ENCODE peak calls at places on chromosomes 13 and 19, in seven cellular contexts. R is uterus; A is EL; U is CD8-positive, alpha-beta memory T cell; Q is NCI-H2107; B is left lung; G is H7. E is an unnamed sample.

GRCh38 chr13:52815330-52815729 is 33.1 kb downstream of the PCDH8 start:
- DNase-seq in R (no peak), A (no peak), U (no peak), Q (no peak), B (no peak), G (no peak), E (no peak)

GRCh38 chr19:21463449-21464105 is 41.8 kb upstream of the ZNF429 start:
- DNase-seq in R (no peak), A (peak), U (peak), Q (no peak), B (peak), G (peak), E (peak)

GRCh38 chr19:8484331-8484894 is 18.0 kb downstream of the PRAM1 start:
- DNase-seq in R (no peak), A (no peak), U (no peak), Q (no peak), B (peak), G (no peak), E (no peak)

GRCh38 chr13:73521291-73521626 is 462.5 kb downstream of the KLF5 start:
- DNase-seq in R (no peak), A (peak), U (no peak), Q (no peak), B (no peak), G (no peak), E (no peak)

GRCh38 chr13:34884366-34884765 is 57.7 kb upstream of the NBEA start:
- DNase-seq in R (no peak), A (no peak), U (no peak), Q (no peak), B (no peak), G (no peak), E (no peak)

GRCh38 chr13:47803131-47803530 is 197.9 kb downstream of the SUCLA2 start:
- DNase-seq in R (no peak), A (no peak), U (no peak), Q (no peak), B (no peak), G (no peak), E (no peak)

GRCh38 chr19:9329999-9330398 is 6.0 kb downstream of the ZNF559 start:
- DNase-seq in R (no peak), A (no peak), U (no peak), Q (no peak), B (no peak), G (no peak), E (no peak)

GRCh38 chr13:90717451-90717936 is 630.0 kb upstream of the MIR17HG start:
- DNase-seq in R (no peak), A (peak), U (no peak), Q (no peak), B (no peak), G (no peak), E (no peak)

GRCh38 chr19:48509467-48510194 is 2.0 kb downstream of the LMTK3 start:
- DNase-seq in R (no peak), A (no peak), U (no peak), Q (no peak), B (no peak), G (peak), E (no peak)

GRCh38 chr13:78762825-78763224 is 103.9 kb upstream of the OBI1 start:
- DNase-seq in R (no peak), A (no peak), U (no peak), Q (no peak), B (no peak), G (no peak), E (no peak)

GRCh38 chr19:4910594-4911273 is 1.4 kb downstream of the UHRF1 start:
- DNase-seq in R (no peak), A (peak), U (no peak), Q (no peak), B (peak), G (peak), E (peak)

GRCh38 chr13:51494151-51494550 is 41.3 kb upstream of the INTS6 start:
- DNase-seq in R (no peak), A (peak), U (no peak), Q (no peak), B (no peak), G (no peak), E (no peak)

GRCh38 chr19:18669524-18669817 is 14.0 kb upstream of the CRTC1 start:
- DNase-seq in R (no peak), A (no peak), U (no peak), Q (no peak), B (no peak), G (no peak), E (no peak)

GRCh38 chr19:16073481-16073880 is 2.8 kb upstream of the TPM4 start:
- DNase-seq in R (no peak), A (no peak), U (no peak), Q (no peak), B (peak), G (no peak), E (no peak)

GRCh38 chr19:3719868-3720532 is 11.8 kb downstream of the TJP3 start:
- DNase-seq in R (no peak), A (no peak), U (no peak), Q (no peak), B (no peak), G (no peak), E (no peak)

GRCh38 chr19:16121967-16122366 is 10.3 kb downstream of the RAB8A start:
- DNase-seq in R (no peak), A (no peak), U (no peak), Q (no peak), B (no peak), G (no peak), E (no peak)

GRCh38 chr19:21256722-21257121 is 72.5 kb downstream of the ZNF708 start:
- DNase-seq in R (no peak), A (peak), U (no peak), Q (no peak), B (no peak), G (peak), E (peak)

GRCh38 chr19:50003254-50003788 is 21.9 kb downstream of the VRK3 start:
- DNase-seq in R (no peak), A (no peak), U (no peak), Q (no peak), B (no peak), G (no peak), E (no peak)

GRCh38 chr19:38944981-38945506 is 14.3 kb downstream of the MRPS12 start:
- DNase-seq in R (no peak), A (no peak), U (no peak), Q (no peak), B (no peak), G (peak), E (no peak)

GRCh38 chr19:10112895-10113591 is 1.6 kb downstream of the P2RY11 start:
- DNase-seq in R (no peak), A (peak), U (peak), Q (no peak), B (no peak), G (peak), E (peak)

GRCh38 chr19:15432018-15432494 is 13.3 kb upstream of the AKAP8L start:
- DNase-seq in R (no peak), A (no peak), U (no peak), Q (no peak), B (no peak), G (peak), E (peak)

GRCh38 chr19:50046649-50047503 is 21.1 kb downstream of the ZNF473 start:
- DNase-seq in R (peak), A (no peak), U (peak), Q (no peak), B (no peak), G (peak), E (no peak)

GRCh38 chr13:21894703-21895699 is 224.1 kb downstream of the FGF9 start:
- DNase-seq in R (no peak), A (no peak), U (no peak), Q (no peak), B (no peak), G (no peak), E (no peak)

GRCh38 chr19:42386974-42387707 is 3.0 kb downstream of the CNFN start:
- DNase-seq in R (no peak), A (peak), U (peak), Q (peak), B (peak), G (peak), E (peak)

GRCh38 chr13:53605306-53605705 is 576.7 kb downstream of the OLFM4 start:
- DNase-seq in R (no peak), A (no peak), U (no peak), Q (no peak), B (no peak), G (no peak), E (no peak)

GRCh38 chr19:19218911-19219310 is 7.2 kb downstream of the NCAN start:
- DNase-seq in R (no peak), A (no peak), U (no peak), Q (no peak), B (no peak), G (no peak), E (no peak)

GRCh38 chr19:23823952-23824389 is 65.3 kb upstream of the ZNF681 start:
- DNase-seq in R (no peak), A (peak), U (no peak), Q (no peak), B (no peak), G (peak), E (no peak)